ENCODE peak calls at places on chromosomes 3 and 15, in six cellular contexts. G, L, O, E, J and T are unnamed samples.

GRCh38 chr15:67133738-67134576 is 68.6 kb downstream of the SMAD3 start:
- DNase-seq in G (no peak), L (peak; percentile 69), O (no peak), E (no peak), J (no peak), T (peak; percentile 56)

GRCh38 chr3:169071003-169071402 is 592.5 kb downstream of the MECOM start:
- DNase-seq in G (no peak), L (no peak), O (no peak), J (no peak), E (peak; percentile 24), T (no peak)

GRCh38 chr15:51796777-51797474 is 32.5 kb upstream of the TMOD3 start:
- DNase-seq in O (no peak), J (no peak), G (no peak), L (peak; percentile 6), E (peak; percentile 11), T (no peak)

GRCh38 chr3:107265526-107265925 is 111.7 kb upstream of the CCDC54 start:
- DNase-seq in L (no peak), E (no peak), J (no peak), G (no peak), O (no peak), T (no peak)

GRCh38 chr3:189167027-189167766 is 4.6 kb upstream of the TPRG1 start:
- DNase-seq in J (no peak), L (no peak), G (no peak), O (no peak), E (no peak), T (no peak)

GRCh38 chr15:92652576-92652966 is 3.0 kb downstream of the FAM174B start:
- DNase-seq in J (no peak), G (no peak), O (no peak), E (no peak), L (no peak), T (no peak)

GRCh38 chr3:158074591-158074990 is 31.6 kb downstream of the SHOX2 start:
- DNase-seq in G (no peak), E (no peak), O (no peak), L (no peak), J (no peak), T (no peak)

GRCh38 chr15:64333986-64334385 is 22.0 kb downstream of the CSNK1G1 start:
- DNase-seq in E (no peak), L (no peak), J (no peak), O (no peak), G (no peak), T (no peak)

GRCh38 chr3:155880286-155880685 is 9.8 kb downstream of the GMPS start:
- DNase-seq in G (no peak), E (no peak), J (no peak), O (no peak), L (no peak), T (no peak)

GRCh38 chr3:58025824-58026579 is 17.8 kb downstream of the FLNB start:
- DNase-seq in J (peak; percentile 63), O (peak; percentile 60), E (no peak), G (no peak), L (peak; percentile 58), T (no peak)

GRCh38 chr3:113354307-113354706 is 87.0 kb downstream of the CFAP44 start:
- DNase-seq in L (no peak), G (no peak), J (no peak), O (no peak), E (no peak), T (peak; percentile 6)

GRCh38 chr15:45126535-45127158 is 3.0 kb downstream of the DUOXA1 start:
- DNase-seq in O (peak; percentile 35), E (peak; percentile 31), G (no peak), L (peak; percentile 28), J (no peak), T (no peak)

GRCh38 chr3:152638707-152639450 is 196.1 kb upstream of the P2RY1 start:
- DNase-seq in L (no peak), O (no peak), G (no peak), J (no peak), E (peak; percentile 29), T (peak; percentile 61)

GRCh38 chr3:25508901-25509300 is 80.8 kb downstream of the RARB start:
- DNase-seq in E (no peak), J (no peak), L (peak; percentile 44), G (no peak), O (no peak), T (peak; percentile 60)

GRCh38 chr15:55916666-55917409 is 76.6 kb downstream of the NEDD4 start:
- DNase-seq in G (no peak), J (no peak), O (peak; percentile 32), E (peak; percentile 76), L (peak; percentile 31), T (no peak)

GRCh38 chr3:184354121-184354728 is 7.2 kb downstream of the CLCN2 start:
- DNase-seq in L (no peak), E (peak; percentile 35), O (peak; percentile 44), G (peak; percentile 80), J (peak; percentile 53), T (no peak)

GRCh38 chr3:160150066-160150465 is 75.2 kb upstream of the C3orf80 start:
- DNase-seq in L (no peak), J (no peak), G (no peak), E (no peak), O (no peak), T (no peak)

GRCh38 chr3:57038466-57039164 is 21.8 kb upstream of the SPATA12 start:
- DNase-seq in O (no peak), E (no peak), J (no peak), G (no peak), L (no peak), T (no peak)

GRCh38 chr3:38138347-38139190 is at the start of gene MYD88:
- DNase-seq in J (peak; percentile 92), O (peak; percentile 22), L (peak; percentile 45), G (peak; percentile 88), E (peak; percentile 52), T (no peak)

GRCh38 chr3:140296796-140297352 is 361.9 kb downstream of the CLSTN2 start:
- DNase-seq in G (no peak), E (no peak), O (no peak), L (no peak), J (no peak), T (peak; percentile 26)

GRCh38 chr15:58749532-58750337 is at the start of gene ADAM10:
- DNase-seq in L (peak; percentile 97), E (peak; percentile 99), G (peak; percentile 99), O (peak; percentile 99), J (peak; percentile 100), T (peak; percentile 97)
- H3K4me3 ChIP-seq in L (peak within 1 kb of the TSS; percentile 91), E (peak within 1 kb of the TSS; percentile 95), G (peak within 1 kb of the TSS; percentile 98), O (peak within 1 kb of the TSS; percentile 81), J (peak within 1 kb of the TSS; percentile 67), T (peak within 1 kb of the TSS; percentile 86)

DNA sequence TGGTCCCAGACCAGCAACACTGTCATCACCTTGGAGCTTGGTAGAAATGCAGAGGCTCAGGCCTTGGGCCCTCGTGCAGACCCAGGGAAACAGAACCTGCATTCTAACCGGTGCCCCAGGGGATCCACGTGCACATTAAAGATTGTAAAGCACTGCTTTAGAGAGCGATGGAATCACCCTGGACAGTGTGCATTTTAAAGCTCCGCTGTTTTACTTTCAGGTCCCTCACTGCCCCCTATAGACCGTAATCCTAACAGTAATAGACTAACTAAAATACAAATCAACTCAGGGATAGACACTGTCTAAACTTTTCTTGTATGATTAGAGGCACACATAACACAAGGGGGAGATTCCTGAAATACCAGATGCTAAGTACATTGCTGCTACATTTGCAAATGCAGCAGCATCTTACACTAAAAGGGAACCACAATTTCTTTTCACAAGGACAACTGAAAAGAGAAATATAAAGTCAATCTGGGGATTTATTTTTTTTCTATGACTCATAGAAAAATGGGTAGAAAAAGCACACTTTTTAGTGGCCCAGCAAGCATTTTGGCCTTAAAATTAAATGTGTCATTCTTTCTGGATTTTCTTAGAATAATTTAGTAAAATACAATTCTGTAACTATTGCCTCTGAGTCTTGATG is 10.5 kb upstream of the SH3GL3 start:
- DNase-seq in G (no peak), J (no peak), L (peak; percentile 42), E (peak; percentile 72), O (peak; percentile 15), T (no peak)
- H3K4me3 ChIP-seq in G (no peak overlapping the region), J (no peak overlapping the region), L (no peak overlapping the region), E (no peak overlapping the region), O (no peak overlapping the region), T (no peak overlapping the region)

DNA sequence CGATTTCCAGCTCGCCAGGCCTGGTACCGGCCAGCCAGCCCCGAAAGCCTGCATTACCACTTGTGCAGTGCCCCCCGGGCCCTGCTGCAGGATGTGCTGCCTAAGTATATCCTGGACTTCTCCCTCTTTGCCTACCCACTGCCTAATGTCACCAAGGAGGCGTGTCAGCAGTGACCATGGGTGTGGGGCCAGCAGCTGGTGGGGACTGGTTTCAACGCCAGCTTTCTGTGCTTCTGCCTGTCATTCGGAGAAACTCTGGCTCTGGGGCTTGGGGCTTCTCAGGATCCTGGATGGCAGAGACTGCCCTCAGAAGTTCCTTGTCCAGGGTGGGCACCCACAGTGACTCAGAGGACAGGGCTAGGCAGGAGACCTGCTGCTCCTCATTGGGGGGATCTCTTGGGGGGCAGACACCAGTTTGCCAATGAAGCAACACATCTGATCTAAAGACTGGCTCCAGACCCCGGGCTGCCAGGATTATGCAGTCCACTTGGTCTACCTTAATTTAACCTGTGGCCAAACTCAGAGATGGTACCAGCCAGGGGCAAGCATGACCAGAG is 1.5 kb downstream of the CHST14 start:
- DNase-seq in G (no peak), E (no peak), O (no peak), L (no peak), J (no peak), T (no peak)
- H3K4me3 ChIP-seq in G (no peak overlapping the region), E (peak overlapping the region; percentile 77), O (peak overlapping the region; percentile 100), L (peak overlapping the region; percentile 70), J (no peak overlapping the region), T (peak overlapping the region; percentile 66)

GRCh38 chr3:110164632-110165240 is 827.4 kb upstream of the DPPA4 start:
- DNase-seq in E (no peak), L (no peak), G (no peak), J (no peak), O (no peak), T (no peak)
- H3K4me3 ChIP-seq in E (no peak overlapping the region), L (no peak overlapping the region), G (no peak overlapping the region), J (no peak overlapping the region), O (no peak overlapping the region), T (no peak overlapping the region)

GRCh38 chr3:71453822-71454512 is 129.6 kb downstream of the FOXP1 start:
- DNase-seq in J (no peak), L (no peak), E (no peak), O (no peak), G (no peak), T (no peak)
- H3K4me3 ChIP-seq in J (no peak overlapping the region), L (no peak overlapping the region), E (no peak overlapping the region), O (no peak overlapping the region), G (no peak overlapping the region), T (no peak overlapping the region)

GRCh38 chr15:101198820-101199219 is 53.0 kb downstream of the CHSY1 start:
- DNase-seq in L (no peak), O (peak; percentile 59), E (peak; percentile 77), G (no peak), J (no peak), T (no peak)
- H3K4me3 ChIP-seq in L (no peak overlapping the region), O (peak overlapping the region; percentile 15), E (no peak overlapping the region), G (no peak overlapping the region), J (no peak overlapping the region), T (no peak overlapping the region)

DNA sequence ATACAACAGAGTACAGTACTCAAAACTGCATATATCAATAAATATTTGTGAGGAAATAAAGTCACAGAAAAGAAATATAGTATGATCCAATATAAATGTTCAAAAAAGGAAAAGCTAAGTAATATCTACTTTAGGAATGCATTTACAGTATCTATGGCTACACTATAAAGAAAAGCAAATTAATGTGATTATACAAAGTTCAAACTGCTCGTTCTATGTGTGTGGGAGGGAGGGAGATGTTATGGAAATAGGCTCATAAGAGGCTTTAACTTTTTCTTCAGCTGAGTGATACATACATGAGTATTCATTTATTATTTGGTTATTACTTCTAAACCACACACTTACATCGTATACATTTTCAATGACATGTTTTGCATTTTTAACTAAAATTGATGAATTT is 377.7 kb upstream of the AGTR1 start:
- DNase-seq in E (no peak), J (no peak), O (no peak), G (no peak), L (no peak), T (no peak)
- H3K4me3 ChIP-seq in E (no peak overlapping the region), J (no peak overlapping the region), O (no peak overlapping the region), G (no peak overlapping the region), L (no peak overlapping the region), T (no peak overlapping the region)